ENCODE peak calls at places on chromosomes 12 and 14, in ten cellular contexts. Y is substantia nigra; V is dorsolateral prefrontal cortex; K is activated CD4-positive, alpha-beta T cell treated with anti-CD3 and anti-CD28 coated beads, Interleukin-2, amount 50 U/mL, for 4 hours; I is stimulated activated CD8-positive, alpha-beta memory T cell treated with anti-CD3 and anti-CD28 coated beads, Interleukin-4, amount 100 ng/mL, for 24 hours; H is non-pigmented ciliary epithelial cell; G is psoas muscle; M is HCT116; X is body of pancreas; C is cardiac fibroblast. B is an unnamed sample.

GRCh38 chr12:56079729-56080555 is at the start of gene ERBB3:
- DNase-seq in Y (peak; percentile 45), V (peak; percentile 14), K (peak; percentile 65), I (peak; percentile 64), H (peak; percentile 35), G (peak; percentile 80), M (peak; percentile 71), X (peak; percentile 92), C (peak; percentile 79), B (peak; percentile 51)

GRCh38 chr12:76890407-76891143 is 11.8 kb upstream of the CSRP2 start:
- DNase-seq in Y (no peak), V (no peak), K (peak; percentile 46), I (peak; percentile 29), H (no peak), G (no peak), M (peak; percentile 12), X (no peak), C (no peak), B (no peak)

GRCh38 chr12:130424858-130425697 is 87.4 kb downstream of the PIWIL1 start:
- DNase-seq in Y (no peak), V (no peak), K (no peak), I (no peak), H (no peak), G (no peak), M (no peak), X (no peak), C (no peak), B (no peak)

GRCh38 chr12:33566403-33566802 is 126.8 kb upstream of the SYT10 start:
- DNase-seq in Y (no peak), V (no peak), K (no peak), I (no peak), H (no peak), G (no peak), M (no peak), X (no peak), C (no peak), B (no peak)

GRCh38 chr12:110670161-110670701 is 18.7 kb downstream of the HVCN1 start:
- DNase-seq in Y (no peak), V (no peak), K (peak; percentile 30), I (peak; percentile 33), H (no peak), G (no peak), M (no peak), X (no peak), C (no peak), B (no peak)

GRCh38 chr12:107948675-107949074 is 174.2 kb downstream of the ASCL4 start:
- DNase-seq in Y (no peak), V (no peak), K (no peak), I (no peak), H (no peak), G (no peak), M (no peak), X (no peak), C (no peak), B (no peak)

GRCh38 chr12:30622509-30622908 is 73.2 kb downstream of the IPO8 start:
- DNase-seq in Y (no peak), V (no peak), K (no peak), I (no peak), H (no peak), G (no peak), M (no peak), X (no peak), C (peak; percentile 80), B (no peak)

GRCh38 chr12:6873094-6874006 is at the start of gene SPSB2:
- DNase-seq in Y (peak; percentile 85), V (peak; percentile 92), K (peak; percentile 98), I (peak; percentile 100), H (no peak), G (peak; percentile 98), M (peak; percentile 89), X (peak; percentile 98), C (peak; percentile 94), B (peak; percentile 97)

GRCh38 chr12:47135578-47135977 is 55.8 kb upstream of the AMIGO2 start:
- DNase-seq in Y (no peak), V (no peak), K (no peak), I (no peak), H (no peak), G (no peak), M (no peak), X (no peak), C (no peak), B (no peak)

GRCh38 chr12:116924558-116925453 is 14.1 kb downstream of the FBXW8 start:
- DNase-seq in Y (no peak), V (no peak), K (no peak), I (no peak), H (peak; percentile 67), G (no peak), M (peak; percentile 44), X (peak; percentile 9), C (peak; percentile 84), B (peak; percentile 32)

GRCh38 chr12:12091977-12092663 is 21.4 kb downstream of the BCL2L14 start:
- DNase-seq in Y (no peak), V (no peak), K (no peak), I (no peak), H (no peak), G (no peak), M (no peak), X (no peak), C (no peak), B (no peak)

GRCh38 chr12:20438307-20438779 is 70.0 kb downstream of the PDE3A start:
- DNase-seq in Y (no peak), V (no peak), K (no peak), I (no peak), H (no peak), G (no peak), M (no peak), X (no peak), C (peak; percentile 87), B (no peak)

GRCh38 chr12:57208946-57209282 is 7.7 kb upstream of the NXPH4 start:
- DNase-seq in Y (peak; percentile 36), V (peak; percentile 71), K (no peak), I (no peak), H (no peak), G (peak; percentile 71), M (no peak), X (no peak), C (peak; percentile 51), B (no peak)

GRCh38 chr14:22159049-22159448 is 430.0 kb downstream of the DAD1 start:
- DNase-seq in Y (no peak), V (no peak), K (no peak), I (no peak), H (no peak), G (no peak), M (no peak), X (no peak), C (no peak), B (no peak)

GRCh38 chr12:119241049-119241448 is 62.3 kb downstream of the HSPB8 start:
- DNase-seq in Y (no peak), V (no peak), K (no peak), I (no peak), H (no peak), G (no peak), M (no peak), X (no peak), C (no peak), B (no peak)

GRCh38 chr12:63154560-63154959 is 3.6 kb upstream of the AVPR1A start:
- DNase-seq in Y (no peak), V (no peak), K (no peak), I (no peak), H (no peak), G (no peak), M (no peak), X (no peak), C (no peak), B (no peak)